ENCODE peak calls at places on chromosome 7, in seven cellular contexts. Y is mesendoderm, M is H9, W is IMR-90, B is mesenchymal stem cell, F is neuronal stem cell, Q is H1. Z is an unnamed sample.

GRCh38 chr7:140342732-140343514 is 55.4 kb downstream of the SLC37A3 start:
- DNase-seq in Y (peak; percentile 76), M (peak; percentile 73), W (peak; percentile 63), B (peak; percentile 46), F (no peak), Q (peak; percentile 57), Z (no peak)

GRCh38 chr7:30920021-30920583 is 8.4 kb downstream of the AQP1 start:
- DNase-seq in Y (no peak), M (no peak), W (no peak), B (no peak), F (no peak), Q (no peak), Z (no peak)

GRCh38 chr7:80942261-80943041 is 23.6 kb upstream of the SEMA3C start:
- DNase-seq in Y (peak; percentile 89), M (no peak), W (peak; percentile 96), B (peak; percentile 96), F (no peak), Q (no peak), Z (peak; percentile 94)

GRCh38 chr7:115297651-115298050 is 375.8 kb downstream of the MDFIC start:
- DNase-seq in Y (peak; percentile 5), M (no peak), W (peak; percentile 64), B (peak; percentile 53), F (no peak), Q (no peak), Z (peak; percentile 69)

GRCh38 chr7:158109364-158110033 is 478.1 kb downstream of the PTPRN2 start:
- DNase-seq in Y (peak; percentile 60), M (no peak), W (no peak), B (no peak), F (no peak), Q (peak; percentile 22), Z (no peak)

GRCh38 chr7:82036146-82036886 is 266.5 kb upstream of the HGF start:
- DNase-seq in Y (no peak), M (no peak), W (peak; percentile 91), B (peak; percentile 52), F (no peak), Q (no peak), Z (peak; percentile 62)

GRCh38 chr7:17501461-17502208 is 203.2 kb downstream of the AHR start:
- DNase-seq in Y (no peak), M (no peak), W (peak; percentile 34), B (no peak), F (no peak), Q (no peak), Z (no peak)

GRCh38 chr7:54888067-54888735 is 129.2 kb upstream of the SEC61G start:
- DNase-seq in Y (peak; percentile 11), M (peak; percentile 42), W (no peak), B (peak; percentile 12), F (peak; percentile 8), Q (peak; percentile 57), Z (no peak)

GRCh38 chr7:26398436-26399308 is 107.0 kb downstream of the SNX10 start:
- DNase-seq in Y (peak; percentile 70), M (peak; percentile 63), W (peak; percentile 18), B (peak; percentile 52), F (peak; percentile 76), Q (peak; percentile 79), Z (peak; percentile 40)

GRCh38 chr7:140876519-140877248 is 48.0 kb downstream of the BRAF start:
- DNase-seq in Y (no peak), M (no peak), W (peak; percentile 82), B (peak; percentile 79), F (no peak), Q (no peak), Z (peak; percentile 27)

GRCh38 chr7:66504131-66504530 is 124.5 kb upstream of the KCTD7 start:
- DNase-seq in Y (no peak), M (no peak), W (no peak), B (no peak), F (no peak), Q (no peak), Z (no peak)
- H2AK5ac ChIP-seq in Y (no peak overlapping the region), M (no peak overlapping the region), W (no peak overlapping the region), B (no peak overlapping the region), F (no peak overlapping the region), Q (no peak overlapping the region), Z (no peak overlapping the region)

GRCh38 chr7:2637066-2637471 is 5.3 kb downstream of the TTYH3 start:
- DNase-seq in Y (no peak), M (no peak), W (no peak), B (no peak), F (no peak), Q (no peak), Z (no peak)
- H3K4me2 ChIP-seq in Y (no peak overlapping the region), M (no peak overlapping the region), W (no peak overlapping the region), B (peak overlapping the region; percentile 40), F (no peak overlapping the region), Q (no peak overlapping the region), Z (no peak overlapping the region)

GRCh38 chr7:18667466-18667865 is 171.9 kb downstream of the HDAC9 start:
- DNase-seq in Y (peak; percentile 71), M (no peak), W (peak; percentile 80), B (peak; percentile 83), F (no peak), Q (no peak), Z (peak; percentile 3)
- H2AK5ac ChIP-seq in Y (no peak overlapping the region), M (no peak overlapping the region), W (no peak overlapping the region), B (no peak overlapping the region), F (no peak overlapping the region), Q (no peak overlapping the region), Z (no peak overlapping the region)

DNA sequence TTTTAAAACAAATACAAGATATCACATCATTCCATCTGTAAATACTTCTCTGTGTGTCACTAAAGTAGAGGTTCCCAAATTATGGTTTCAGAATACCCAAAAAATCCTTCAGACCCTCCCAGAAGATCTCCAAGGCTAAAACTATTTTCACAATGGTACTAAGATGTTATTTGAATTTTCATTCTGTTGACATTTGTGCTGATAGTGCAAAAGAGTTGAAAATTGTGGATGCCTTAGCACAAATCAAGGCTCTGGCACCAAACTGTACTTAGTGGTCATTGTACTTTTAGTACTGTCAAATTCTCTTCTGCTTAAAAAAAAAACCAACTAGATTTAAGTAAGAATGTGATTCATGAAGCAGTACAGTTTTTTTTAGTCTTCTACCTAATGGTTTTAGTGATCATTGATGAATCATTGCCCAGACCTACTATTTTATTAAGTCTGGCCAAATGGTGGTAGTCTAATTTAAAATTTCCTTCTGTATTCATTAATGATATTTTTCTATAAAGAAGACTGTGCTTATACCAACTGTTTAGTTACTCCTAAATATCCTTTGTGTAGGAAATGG is 50.5 kb downstream of the TPST1 start:
- DNase-seq in Y (no peak), M (no peak), W (peak; percentile 73), B (peak; percentile 46), F (no peak), Q (no peak), Z (no peak)
- H3K4me2 ChIP-seq in Y (no peak overlapping the region), M (no peak overlapping the region), W (no peak overlapping the region), B (no peak overlapping the region), F (no peak overlapping the region), Q (no peak overlapping the region), Z (no peak overlapping the region)

GRCh38 chr7:145020454-145020853 is 184.6 kb upstream of the TPK1 start:
- DNase-seq in Y (no peak), M (no peak), W (no peak), B (no peak), F (no peak), Q (no peak), Z (no peak)
- H2AK5ac ChIP-seq in Y (no peak overlapping the region), M (no peak overlapping the region), W (no peak overlapping the region), B (no peak overlapping the region), F (no peak overlapping the region), Q (no peak overlapping the region), Z (no peak overlapping the region)

GRCh38 chr7:20507157-20507556 is 108.3 kb upstream of the ABCB5 start:
- DNase-seq in Y (no peak), M (no peak), W (no peak), B (no peak), F (no peak), Q (no peak), Z (no peak)
- H3K4me2 ChIP-seq in Y (no peak overlapping the region), M (no peak overlapping the region), W (no peak overlapping the region), B (no peak overlapping the region), F (no peak overlapping the region), Q (no peak overlapping the region), Z (no peak overlapping the region)

Z was measured in trophoblast cell.